ENCODE peak calls at places on chromosomes 4 and X, in five cellular contexts. One of them, this sample, is unnamed.

GRCh38 chr4:41611881-41612871 is 74.2 kb downstream of the LIMCH1 start:
- DNase-seq in cardiac fibroblast: peak; percentile 9
- DNase-seq in prostate gland: peak; percentile 47
- DNase-seq in left lung: no peak
- DNase-seq in SJCRH30: peak; percentile 90
- DNase-seq in this sample: peak; percentile 36

GRCh38 chr4:154597798-154598774 is 7.5 kb upstream of the FGA start:
- DNase-seq in cardiac fibroblast: no peak
- DNase-seq in prostate gland: no peak
- DNase-seq in SJCRH30: no peak
- DNase-seq in left lung: no peak
- DNase-seq in this sample: no peak

GRCh38 chrX:65601530-65602281 is 65.7 kb upstream of the MSN start:
- DNase-seq in cardiac fibroblast: peak; percentile 95
- DNase-seq in SJCRH30: peak; percentile 6
- DNase-seq in left lung: peak; percentile 75
- DNase-seq in prostate gland: peak; percentile 58
- DNase-seq in this sample: no peak

GRCh38 chr4:122458625-122459024 is 2.1 kb upstream of the IL2 start:
- DNase-seq in prostate gland: no peak
- DNase-seq in left lung: no peak
- DNase-seq in SJCRH30: no peak
- DNase-seq in cardiac fibroblast: peak; percentile 23
- DNase-seq in this sample: no peak

GRCh38 chr4:184287697-184288255 is 70.1 kb upstream of the ENPP6 start:
- DNase-seq in SJCRH30: no peak
- DNase-seq in cardiac fibroblast: peak; percentile 66
- DNase-seq in prostate gland: peak; percentile 94
- DNase-seq in left lung: no peak
- DNase-seq in this sample: no peak

GRCh38 chr4:33751050-33751449 is 2493.3 kb downstream of the ARAP2 start:
- DNase-seq in left lung: no peak
- DNase-seq in cardiac fibroblast: no peak
- DNase-seq in SJCRH30: no peak
- DNase-seq in prostate gland: no peak
- DNase-seq in this sample: no peak

GRCh38 chr4:151688003-151688784 is 72.6 kb downstream of the GATB start:
- DNase-seq in left lung: no peak
- DNase-seq in prostate gland: no peak
- DNase-seq in SJCRH30: no peak
- DNase-seq in cardiac fibroblast: peak; percentile 29
- DNase-seq in this sample: no peak

GRCh38 chr4:78938868-78939666 is at the start of gene PAQR3:
- DNase-seq in left lung: peak; percentile 98
- DNase-seq in SJCRH30: peak; percentile 93
- DNase-seq in cardiac fibroblast: peak; percentile 75
- DNase-seq in prostate gland: peak; percentile 80
- DNase-seq in this sample: peak; percentile 93

GRCh38 chrX:54639018-54639345 is 109.0 kb downstream of the GNL3L start:
- DNase-seq in cardiac fibroblast: no peak
- DNase-seq in SJCRH30: no peak
- DNase-seq in left lung: no peak
- DNase-seq in prostate gland: no peak
- DNase-seq in this sample: no peak

GRCh38 chrX:85836868-85837267 is 210.5 kb downstream of the CHM start:
- DNase-seq in left lung: no peak
- DNase-seq in cardiac fibroblast: peak; percentile 12
- DNase-seq in prostate gland: no peak
- DNase-seq in SJCRH30: peak; percentile 13
- DNase-seq in this sample: no peak

GRCh38 chrX:74509989-74510388 is 88.7 kb downstream of the SLC16A2 start:
- DNase-seq in left lung: no peak
- DNase-seq in cardiac fibroblast: no peak
- DNase-seq in prostate gland: no peak
- DNase-seq in SJCRH30: no peak
- DNase-seq in this sample: no peak

GRCh38 chr4:105895609-105896460 is 564 bp downstream of the NPNT start:
- DNase-seq in prostate gland: peak; percentile 67
- DNase-seq in cardiac fibroblast: peak; percentile 14
- DNase-seq in left lung: peak; percentile 80
- DNase-seq in SJCRH30: peak; percentile 60
- DNase-seq in this sample: peak; percentile 29

GRCh38 chr4:3045500-3045850 is 28.9 kb downstream of the HTT-AS start:
- DNase-seq in SJCRH30: peak; percentile 62
- DNase-seq in prostate gland: no peak
- DNase-seq in cardiac fibroblast: peak; percentile 76
- DNase-seq in left lung: peak; percentile 89
- DNase-seq in this sample: no peak

GRCh38 chrX:17046478-17047097 is 100.1 kb downstream of the REPS2 start:
- DNase-seq in cardiac fibroblast: peak; percentile 78
- DNase-seq in left lung: no peak
- DNase-seq in prostate gland: peak; percentile 58
- DNase-seq in SJCRH30: peak; percentile 91
- DNase-seq in this sample: peak; percentile 57

GRCh38 chr4:87150498-87151261 is 69.7 kb downstream of the KLHL8 start:
- DNase-seq in left lung: no peak
- DNase-seq in prostate gland: peak; percentile 72
- DNase-seq in SJCRH30: peak; percentile 91
- DNase-seq in cardiac fibroblast: peak; percentile 84
- DNase-seq in this sample: peak; percentile 59

GRCh38 chrX:101429934-101430333 is 21.9 kb downstream of the HNRNPH2 start:
- DNase-seq in SJCRH30: no peak
- DNase-seq in cardiac fibroblast: peak; percentile 52
- DNase-seq in left lung: no peak
- DNase-seq in prostate gland: no peak
- DNase-seq in this sample: no peak

GRCh38 chrX:123859409-123859827 is 435 bp upstream of the XIAP start:
- DNase-seq in SJCRH30: no peak
- DNase-seq in prostate gland: peak; percentile 64
- DNase-seq in cardiac fibroblast: no peak
- DNase-seq in left lung: no peak
- DNase-seq in this sample: no peak

GRCh38 chr4:160864253-160864652 is 1299.5 kb downstream of the FSTL5 start:
- DNase-seq in left lung: no peak
- DNase-seq in SJCRH30: no peak
- DNase-seq in cardiac fibroblast: no peak
- DNase-seq in prostate gland: no peak
- DNase-seq in this sample: no peak

GRCh38 chr4:74531952-74532794 is 87.2 kb downstream of the AREG start:
- DNase-seq in cardiac fibroblast: peak; percentile 97
- DNase-seq in SJCRH30: peak; percentile 65
- DNase-seq in prostate gland: no peak
- DNase-seq in left lung: no peak
- DNase-seq in this sample: peak; percentile 6

GRCh38 chrX:132214518-132214917 is 4.7 kb downstream of the RAP2C start:
- DNase-seq in cardiac fibroblast: no peak
- DNase-seq in left lung: no peak
- DNase-seq in SJCRH30: no peak
- DNase-seq in prostate gland: no peak
- DNase-seq in this sample: no peak

GRCh38 chrX:106150701-106151100 is 17.4 kb upstream of the PWWP3B start:
- DNase-seq in SJCRH30: no peak
- DNase-seq in left lung: no peak
- DNase-seq in prostate gland: no peak
- DNase-seq in cardiac fibroblast: no peak
- DNase-seq in this sample: no peak

GRCh38 chr4:144645102-144645469 is 870 bp upstream of the HHIP start:
- DNase-seq in left lung: peak; percentile 80
- DNase-seq in cardiac fibroblast: peak; percentile 54
- DNase-seq in prostate gland: no peak
- DNase-seq in SJCRH30: peak; percentile 65
- DNase-seq in this sample: no peak

GRCh38 chrX:42247241-42247640 is 323.9 kb upstream of the CASK start:
- DNase-seq in cardiac fibroblast: peak; percentile 31
- DNase-seq in SJCRH30: no peak
- DNase-seq in prostate gland: no peak
- DNase-seq in left lung: no peak
- DNase-seq in this sample: no peak
- H3K4me3 ChIP-seq in cardiac fibroblast: no peak overlapping the region
- H3K4me3 ChIP-seq in SJCRH30: no peak overlapping the region
- H3K4me3 ChIP-seq in prostate gland: no peak overlapping the region
- H3K4me3 ChIP-seq in left lung: no peak overlapping the region
- H3K4me3 ChIP-seq in this sample: no peak overlapping the region

GRCh38 chr4:125321709-125322362 is 7.1 kb downstream of the FAT4 start:
- DNase-seq in prostate gland: no peak
- DNase-seq in SJCRH30: peak; percentile 24
- DNase-seq in left lung: no peak
- DNase-seq in cardiac fibroblast: peak; percentile 78
- DNase-seq in this sample: no peak
- H3K4me3 ChIP-seq in prostate gland: no peak overlapping the region
- H3K4me3 ChIP-seq in SJCRH30: no peak overlapping the region
- H3K4me3 ChIP-seq in left lung: peak overlapping the region; percentile 8
- H3K4me3 ChIP-seq in cardiac fibroblast: peak overlapping the region; percentile 6
- H3K4me3 ChIP-seq in this sample: no peak overlapping the region

DNA sequence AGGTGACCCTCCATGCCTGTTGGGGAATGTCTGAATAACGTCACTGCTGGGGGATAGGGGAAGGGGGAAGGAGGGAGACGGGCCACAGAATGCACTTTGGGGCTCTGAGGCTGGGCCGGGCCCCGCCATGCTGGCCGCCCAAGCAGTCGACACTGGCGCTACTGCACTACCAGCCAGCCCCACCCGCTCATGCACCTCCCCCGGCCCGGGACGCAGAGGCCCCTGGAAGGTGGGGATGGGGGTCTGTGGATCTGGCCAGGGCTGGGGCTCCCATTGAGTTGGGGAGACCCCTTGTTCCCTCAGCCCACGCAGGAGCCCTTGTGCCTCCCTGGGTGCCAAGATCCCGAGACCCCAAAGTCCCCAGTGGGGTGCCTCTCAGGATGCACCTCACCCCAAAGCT is 17.8 kb downstream of the FLNA start:
- DNase-seq in SJCRH30: no peak
- DNase-seq in left lung: no peak
- DNase-seq in prostate gland: no peak
- DNase-seq in cardiac fibroblast: no peak
- DNase-seq in this sample: no peak
- H3K4me3 ChIP-seq in SJCRH30: no peak overlapping the region
- H3K4me3 ChIP-seq in left lung: no peak overlapping the region
- H3K4me3 ChIP-seq in prostate gland: no peak overlapping the region
- H3K4me3 ChIP-seq in cardiac fibroblast: no peak overlapping the region
- H3K4me3 ChIP-seq in this sample: no peak overlapping the region

GRCh38 chrX:13123247-13123856 is 78.9 kb upstream of the FAM9C start:
- DNase-seq in cardiac fibroblast: no peak
- DNase-seq in prostate gland: no peak
- DNase-seq in SJCRH30: no peak
- DNase-seq in left lung: no peak
- DNase-seq in this sample: no peak
- H3K4me3 ChIP-seq in cardiac fibroblast: no peak overlapping the region
- H3K4me3 ChIP-seq in prostate gland: no peak overlapping the region
- H3K4me3 ChIP-seq in SJCRH30: no peak overlapping the region
- H3K4me3 ChIP-seq in left lung: no peak overlapping the region
- H3K4me3 ChIP-seq in this sample: no peak overlapping the region

DNA sequence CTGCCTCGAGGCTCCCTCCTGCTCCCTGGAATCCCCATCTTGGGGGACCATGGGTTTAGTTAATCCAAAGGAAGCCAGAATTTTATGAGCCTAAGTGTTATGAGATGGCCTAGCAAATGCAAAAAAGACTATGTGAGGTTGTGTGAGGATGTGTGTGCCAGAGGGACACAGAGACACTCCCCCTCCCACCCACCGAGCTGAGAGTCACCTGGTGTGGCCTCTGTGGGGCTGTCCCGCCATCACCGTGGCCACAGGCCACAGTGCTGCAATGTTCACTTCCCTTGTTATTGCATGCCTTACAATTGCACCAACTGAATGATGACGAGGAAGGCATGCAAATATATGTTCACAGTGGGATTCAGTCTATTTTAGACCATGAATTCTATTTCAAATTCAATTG is 593 bp upstream of the FGFBP2 start:
- DNase-seq in prostate gland: no peak
- DNase-seq in left lung: no peak
- DNase-seq in SJCRH30: no peak
- DNase-seq in cardiac fibroblast: no peak
- DNase-seq in this sample: no peak
- H3K4me3 ChIP-seq in prostate gland: no peak overlapping the region
- H3K4me3 ChIP-seq in left lung: no peak overlapping the region
- H3K4me3 ChIP-seq in SJCRH30: no peak overlapping the region
- H3K4me3 ChIP-seq in cardiac fibroblast: no peak overlapping the region
- H3K4me3 ChIP-seq in this sample: no peak overlapping the region